ENCODE peak calls at places on chromosome 20, in seven cellular contexts. I is adipocyte, M is lower lobe of right lung, Q is NT2/D1, B is tibial artery, S is mesendoderm, F is esophagus muscularis mucosa. X is an unnamed sample.
A peak's percentile ranks its signal among the peaks of the same experiment; 100 is the strongest.

GRCh38 chr20:610130-611046 is at the start of gene TCF15:
- DNase-seq in I (no peak), M (peak; percentile 30), Q (peak; percentile 66), B (no peak), S (peak; percentile 78), F (no peak), X (no peak)

GRCh38 chr20:58613061-58613854 is 37.8 kb upstream of the STX16 start:
- DNase-seq in I (peak; percentile 22), M (peak; percentile 28), Q (no peak), B (no peak), S (no peak), F (no peak), X (no peak)

GRCh38 chr20:9409352-9409751 is 105.0 kb upstream of the LAMP5 start:
- DNase-seq in I (peak; percentile 43), M (no peak), Q (no peak), B (no peak), S (no peak), F (no peak), X (no peak)

GRCh38 chr20:12371955-12372354 is 454.3 kb downstream of the BTBD3 start:
- DNase-seq in I (no peak), M (no peak), Q (no peak), B (no peak), S (no peak), F (no peak), X (no peak)

GRCh38 chr20:19683168-19683567 is 74.9 kb upstream of the RIN2 start:
- DNase-seq in I (no peak), M (no peak), Q (no peak), B (no peak), S (no peak), F (no peak), X (no peak)

GRCh38 chr20:36415475-36416002 is 109.4 kb downstream of the DLGAP4 start:
- DNase-seq in I (no peak), M (no peak), Q (no peak), B (no peak), S (no peak), F (no peak), X (no peak)

GRCh38 chr20:6533321-6533720 is 234.2 kb upstream of the BMP2 start:
- DNase-seq in I (peak; percentile 57), M (no peak), Q (no peak), B (no peak), S (no peak), F (no peak), X (peak; percentile 11)

GRCh38 chr20:1173698-1174097 is 11.1 kb downstream of the TMEM74B start:
- DNase-seq in I (no peak), M (no peak), Q (no peak), B (no peak), S (no peak), F (no peak), X (no peak)

GRCh38 chr20:31835977-31836852 is 9.2 kb downstream of the FOXS1 start:
- DNase-seq in I (peak; percentile 87), M (peak; percentile 73), Q (no peak), B (peak; percentile 92), S (peak; percentile 71), F (peak; percentile 94), X (peak; percentile 67)

GRCh38 chr20:58555078-58555765 is 40.0 kb upstream of the APCDD1L start:
- DNase-seq in I (peak; percentile 85), M (no peak), Q (no peak), B (no peak), S (no peak), F (no peak), X (no peak)

GRCh38 chr20:59355242-59355641 is 54.8 kb downstream of the EDN3 start:
- DNase-seq in I (no peak), M (no peak), Q (no peak), B (no peak), S (no peak), F (no peak), X (no peak)

GRCh38 chr20:62899633-62900051 is 26.7 kb downstream of the DIDO1 start:
- DNase-seq in I (peak; percentile 27), M (peak; percentile 37), Q (no peak), B (no peak), S (peak; percentile 37), F (no peak), X (peak; percentile 28)

GRCh38 chr20:21571841-21572690 is 58.2 kb upstream of the NKX2-2 start:
- DNase-seq in I (peak; percentile 48), M (no peak), Q (no peak), B (no peak), S (peak; percentile 20), F (no peak), X (peak; percentile 10)

GRCh38 chr20:45318386-45318939 is 10.4 kb upstream of the MATN4 start:
- DNase-seq in I (no peak), M (no peak), Q (no peak), B (no peak), S (no peak), F (no peak), X (no peak)

GRCh38 chr20:23150304-23151007 is 64.3 kb upstream of the CD93 start:
- DNase-seq in I (no peak), M (no peak), Q (no peak), B (no peak), S (no peak), F (no peak), X (no peak)

GRCh38 chr20:31857861-31858835 is 12.2 kb downstream of the DUSP15 start:
- DNase-seq in I (no peak), M (no peak), Q (no peak), B (no peak), S (no peak), F (no peak), X (no peak)

GRCh38 chr20:43404880-43405279 is 52.8 kb upstream of the SRSF6 start:
- DNase-seq in I (no peak), M (no peak), Q (peak; percentile 42), B (no peak), S (peak; percentile 63), F (peak; percentile 12), X (peak; percentile 3)

GRCh38 chr20:1508576-1508975 is 17.4 kb upstream of the SIRPB2 start:
- DNase-seq in I (no peak), M (no peak), Q (no peak), B (no peak), S (no peak), F (no peak), X (no peak)

GRCh38 chr20:63312690-63313348 is 19.8 kb downstream of the COL20A1 start:
- DNase-seq in I (no peak), M (no peak), Q (no peak), B (no peak), S (no peak), F (no peak), X (no peak)

GRCh38 chr20:57708694-57709673 is 831 bp downstream of the PMEPA1 start:
- DNase-seq in I (peak; percentile 78), M (no peak), Q (no peak), B (peak; percentile 53), S (no peak), F (no peak), X (peak; percentile 36)

GRCh38 chr20:33753763-33754162 is 22.0 kb downstream of the ZNF341 start:
- DNase-seq in I (no peak), M (no peak), Q (no peak), B (no peak), S (no peak), F (no peak), X (no peak)

GRCh38 chr20:61056136-61056535 is 195.9 kb upstream of the CDH4 start:
- DNase-seq in I (no peak), M (no peak), Q (no peak), B (no peak), S (no peak), F (no peak), X (no peak)
- H3K4me1 ChIP-seq in I (no peaks in the 10 kb centered on the region), M (no peaks in the 10 kb centered on the region), Q (peaks cover 8% of the 10 kb centered on the region), B (no peaks in the 10 kb centered on the region), S (no peaks in the 10 kb centered on the region), F (no peaks in the 10 kb centered on the region), X (no peaks in the 10 kb centered on the region)

DNA sequence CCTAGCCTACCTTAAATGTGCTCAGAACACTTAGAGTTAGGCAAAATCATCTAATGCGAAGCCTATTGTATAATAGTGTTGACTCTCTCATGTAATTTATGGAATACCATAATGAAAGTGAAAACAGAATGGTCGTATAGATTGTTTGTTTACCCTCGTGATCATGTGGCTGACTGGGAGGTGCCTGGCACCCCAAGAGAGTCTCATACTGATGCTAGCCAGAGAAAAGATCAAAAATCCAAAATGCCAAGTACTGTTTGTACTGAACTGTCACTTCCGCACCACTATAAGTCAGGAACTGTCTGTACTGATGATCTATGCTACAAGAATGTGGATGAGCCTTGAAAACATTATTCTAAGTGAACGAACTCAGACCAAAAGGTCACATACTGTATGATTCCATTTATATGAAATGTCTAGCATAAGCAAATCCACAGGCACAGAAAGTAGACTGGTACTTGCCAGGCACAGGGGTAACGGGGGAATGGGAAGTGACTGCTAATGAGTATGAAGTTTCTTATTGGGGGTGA is 22.4 kb downstream of the ZMYND8 start:
- DNase-seq in I (peak; percentile 91), M (peak; percentile 42), Q (no peak), B (no peak), S (no peak), F (no peak), X (peak; percentile 86)
- H3K4me1 ChIP-seq in I (peaks cover 64% of the 10 kb centered on the region), M (peaks cover 64% of the 10 kb centered on the region), Q (peaks cover 18% of the 10 kb centered on the region), B (peaks cover 77% of the 10 kb centered on the region), S (peaks cover 10% of the 10 kb centered on the region), F (peaks cover 93% of the 10 kb centered on the region), X (peaks cover 16% of the 10 kb centered on the region)

DNA sequence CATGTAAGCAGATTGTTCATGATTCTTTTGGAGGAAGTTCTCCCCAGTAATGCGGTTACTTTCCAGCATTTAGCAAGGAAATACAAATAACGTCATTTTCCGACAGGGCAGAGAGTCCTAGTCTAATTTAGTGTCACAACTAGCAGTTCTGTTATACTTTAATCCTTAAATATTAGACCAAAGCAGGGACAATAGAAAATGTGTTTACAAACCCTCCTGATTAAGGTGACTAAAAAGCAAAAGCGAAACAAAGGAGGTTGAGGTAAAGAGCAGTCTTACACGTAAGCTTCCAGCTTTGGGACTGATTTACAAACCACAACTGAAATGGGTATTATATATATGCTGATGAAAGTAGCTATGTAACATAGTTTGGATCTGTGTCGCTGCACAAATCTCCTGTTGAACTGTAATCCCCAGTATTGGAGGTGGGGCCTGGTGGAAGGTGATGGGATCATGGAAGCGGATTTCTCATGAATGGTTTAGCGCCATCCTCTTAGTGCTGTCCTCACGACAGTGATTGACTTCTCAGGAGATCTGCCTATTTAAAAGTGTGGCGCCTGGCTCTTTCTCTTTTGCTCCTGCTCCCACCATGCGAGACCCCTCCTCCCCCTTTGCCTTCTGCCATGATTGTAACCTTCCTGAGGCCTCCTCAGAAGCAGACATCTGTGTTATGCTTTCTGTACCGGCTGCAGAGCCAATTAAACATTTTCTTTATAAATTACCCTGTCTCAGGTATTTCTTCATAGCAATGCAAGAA is 81.9 kb downstream of the PLCB1 start:
- DNase-seq in I (no peak), M (no peak), Q (no peak), B (no peak), S (no peak), F (no peak), X (peak; percentile 48)
- H3K4me1 ChIP-seq in I (peaks cover 13% of the 10 kb centered on the region), M (peaks cover 3% of the 10 kb centered on the region), Q (no peaks in the 10 kb centered on the region), B (peaks cover 22% of the 10 kb centered on the region), S (peaks cover 4% of the 10 kb centered on the region), F (peaks cover 16% of the 10 kb centered on the region), X (no peaks in the 10 kb centered on the region)

DNA sequence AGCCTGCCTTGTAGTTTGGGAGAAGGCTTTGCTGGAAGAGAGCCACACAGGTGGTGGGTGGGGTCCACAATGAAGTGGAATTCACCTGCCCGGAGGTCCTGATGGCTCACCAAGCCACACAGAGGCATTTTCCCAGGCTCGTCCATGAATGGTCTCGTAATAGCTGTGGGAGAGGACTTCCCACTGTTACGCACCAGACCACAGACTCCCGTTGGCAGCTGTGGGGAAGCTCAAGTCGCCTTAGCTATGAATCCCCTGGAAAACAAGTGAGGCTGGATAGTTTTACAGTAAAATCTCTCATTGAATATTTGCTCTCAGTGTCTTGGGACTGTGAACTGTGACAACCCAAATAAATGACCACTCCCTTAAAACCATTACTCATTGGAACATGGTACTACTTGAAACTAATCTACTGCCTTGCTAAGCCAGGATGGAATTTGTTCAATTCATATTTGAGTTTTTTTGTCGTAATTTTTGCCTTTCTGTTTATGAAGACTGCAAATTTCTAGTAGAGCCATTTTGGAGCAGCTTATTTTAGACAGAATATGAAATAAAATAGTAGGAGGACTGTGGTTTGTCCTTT is 79.4 kb downstream of the JAG1 start:
- DNase-seq in I (no peak), M (no peak), Q (no peak), B (no peak), S (no peak), F (no peak), X (no peak)
- H3K4me1 ChIP-seq in I (peaks cover 36% of the 10 kb centered on the region), M (peaks cover 15% of the 10 kb centered on the region), Q (no peaks in the 10 kb centered on the region), B (peaks cover 95% of the 10 kb centered on the region), S (no peaks in the 10 kb centered on the region), F (peaks cover 15% of the 10 kb centered on the region), X (no peaks in the 10 kb centered on the region)

X was measured in small intestine.